ENCODE peak calls at places on chromosomes 2 and 18, in four cellular contexts. C is effector CD4-positive, alpha-beta T cell; W is posterior vena cava; O is NCI-H1105 treated with DMSO at 0.1 percent for 48 hours. H is an unnamed sample.

GRCh38 chr2:32787207-32787606 is 159.4 kb downstream of the TTC27 start:
- DNase-seq in O (no peak), C (no peak), W (no peak), H (no peak)

GRCh38 chr2:7015007-7015950 is 98.1 kb downstream of the RNF144A start:
- DNase-seq in W (no peak), C (no peak), O (no peak), H (no peak)

GRCh38 chr2:63056309-63057065 is 5.9 kb downstream of the OTX1 start:
- DNase-seq in C (no peak), O (no peak), W (peak), H (no peak)

GRCh38 chr2:39266139-39266805 is 22.5 kb upstream of the CDKL4 start:
- DNase-seq in W (no peak), C (no peak), O (no peak), H (no peak)

GRCh38 chr2:28579606-28580005 is 83.7 kb downstream of the PLB1 start:
- DNase-seq in O (no peak), W (no peak), C (no peak), H (no peak)

GRCh38 chr2:233353769-233354499 is at the start of gene DGKD:
- DNase-seq in O (peak), C (peak), W (no peak), H (peak)

GRCh38 chr2:174759381-174760064 is 4.7 kb downstream of the CHRNA1 start:
- DNase-seq in W (no peak), O (no peak), C (no peak), H (no peak)

GRCh38 chr2:2324565-2325101 is 6.4 kb downstream of the MYT1L start:
- DNase-seq in O (no peak), W (no peak), C (no peak), H (peak)

GRCh38 chr2:8633735-8634313 is 48.0 kb upstream of the ID2 start:
- DNase-seq in C (no peak), O (no peak), W (peak), H (no peak)

GRCh38 chr2:225282858-225283693 is 116.4 kb upstream of the NYAP2 start:
- DNase-seq in C (peak), O (peak), W (no peak), H (no peak)

GRCh38 chr18:76202322-76202721 is 292.7 kb downstream of the ZNF516 start:
- DNase-seq in O (no peak), W (no peak), C (no peak), H (no peak)

GRCh38 chr2:68643011-68643873 is at the start of gene PROKR1:
- DNase-seq in W (peak), O (peak), C (no peak), H (no peak)

GRCh38 chr2:221501210-221501882 is 70.8 kb downstream of the EPHA4 start:
- DNase-seq in C (no peak), O (no peak), W (no peak), H (no peak)

GRCh38 chr2:71417300-71418202 is 35.8 kb upstream of the DYSF start:
- DNase-seq in C (no peak), W (no peak), O (peak), H (no peak)

GRCh38 chr2:19845323-19845920 is 56.4 kb downstream of the TTC32 start:
- DNase-seq in C (no peak), O (no peak), W (no peak), H (no peak)

GRCh38 chr2:144372484-144373195 is 147.3 kb downstream of the ZEB2 start:
- DNase-seq in C (no peak), W (no peak), O (no peak), H (no peak)

GRCh38 chr18:10051877-10052631 is 138.2 kb downstream of the VAPA start:
- DNase-seq in W (no peak), C (no peak), O (no peak), H (no peak)

GRCh38 chr2:239184968-239185903 is 215.6 kb downstream of the HDAC4 start:
- DNase-seq in W (peak), O (no peak), C (no peak), H (no peak)

GRCh38 chr18:64202836-64203235 is 53.9 kb upstream of the LINC00305 start:
- DNase-seq in W (no peak), C (no peak), O (no peak), H (no peak)

H was measured in DMS79.